ENCODE peak calls at places on chromosomes 5 and 9, in eight cellular contexts. K, Y, A, J, M, T, Q and V are unnamed samples.
A peak's percentile ranks its signal among the peaks of the same experiment; 100 is the strongest.

GRCh38 chr5:163105456-163105855 is 331.9 kb upstream of the CCNG1 start:
- DNase-seq in T (no peak), Q (peak; percentile 10), M (no peak), J (no peak), Y (no peak), K (peak; percentile 5), A (peak; percentile 6), V (no peak)

GRCh38 chr5:140549237-140550144 is 2.0 kb downstream of the EIF4EBP3 start:
- DNase-seq in K (peak; percentile 40), J (no peak), A (peak; percentile 53), Y (no peak), Q (peak; percentile 48), M (peak; percentile 66), T (peak; percentile 59), V (peak; percentile 67)

GRCh38 chr5:58022055-58022454 is 437.8 kb downstream of the PLK2 start:
- DNase-seq in Y (no peak), K (no peak), Q (peak; percentile 37), T (no peak), A (peak; percentile 30), J (no peak), M (peak; percentile 34), V (peak; percentile 29)

GRCh38 chr5:5648694-5649093 is 226.2 kb downstream of the ICE1 start:
- DNase-seq in Y (no peak), A (no peak), T (no peak), K (no peak), Q (no peak), J (no peak), M (no peak), V (no peak)

GRCh38 chr9:72888032-72888431 is 64.8 kb downstream of the ALDH1A1 start:
- DNase-seq in J (no peak), T (no peak), K (no peak), Q (no peak), Y (no peak), M (no peak), A (no peak), V (no peak)

GRCh38 chr9:104826911-104827310 is 63.0 kb downstream of the NIPSNAP3B start:
- DNase-seq in T (no peak), Y (no peak), M (no peak), A (no peak), J (no peak), K (no peak), Q (no peak), V (no peak)

GRCh38 chr9:78559449-78559885 is 262.5 kb downstream of the PSAT1 start:
- DNase-seq in J (no peak), A (no peak), T (no peak), Q (peak; percentile 17), Y (no peak), M (peak; percentile 61), K (peak; percentile 62), V (no peak)

GRCh38 chr9:98708933-98709911 is at the start of gene GABBR2:
- DNase-seq in Y (no peak), A (peak; percentile 25), Q (no peak), K (peak; percentile 5), T (no peak), J (peak; percentile 34), M (no peak), V (no peak)

GRCh38 chr9:99855467-99856176 is 33.9 kb downstream of the NR4A3 start:
- DNase-seq in M (no peak), A (no peak), K (no peak), J (peak; percentile 15), Q (no peak), Y (no peak), T (no peak), V (no peak)

GRCh38 chr5:169627551-169627950 is 9.5 kb upstream of the DOCK2 start:
- DNase-seq in J (no peak), M (no peak), K (no peak), A (no peak), Q (no peak), T (peak; percentile 9), Y (no peak), V (no peak)

GRCh38 chr9:134571326-134571871 is 70.2 kb upstream of the COL5A1 start:
- DNase-seq in K (no peak), Q (no peak), A (peak; percentile 5), M (no peak), Y (no peak), J (no peak), T (no peak), V (peak; percentile 6)

GRCh38 chr5:151733727-151734408 is 24.6 kb downstream of the ATOX1 start:
- DNase-seq in T (no peak), A (no peak), Y (no peak), M (no peak), Q (peak; percentile 86), J (no peak), K (no peak), V (no peak)

GRCh38 chr9:95605826-95606555 is 89.2 kb upstream of the PTCH1 start:
- DNase-seq in M (no peak), K (no peak), T (no peak), A (peak; percentile 59), Y (no peak), Q (no peak), J (peak; percentile 79), V (no peak)

GRCh38 chr5:55187370-55187769 is 14.4 kb upstream of the CDC20B start:
- DNase-seq in K (no peak), Q (no peak), A (peak; percentile 9), Y (no peak), J (peak; percentile 45), T (peak; percentile 60), M (peak; percentile 28), V (no peak)

GRCh38 chr5:60196382-60197113 is 303.0 kb upstream of the PDE4D start:
- DNase-seq in A (peak; percentile 42), J (peak; percentile 51), Y (no peak), M (peak; percentile 81), Q (peak; percentile 98), T (no peak), K (peak; percentile 80), V (peak; percentile 28)

GRCh38 chr9:94812343-94812742 is 85.8 kb downstream of the AOPEP start:
- DNase-seq in Q (peak; percentile 52), A (no peak), M (peak; percentile 75), J (no peak), K (peak; percentile 76), T (no peak), Y (peak; percentile 12), V (no peak)

GRCh38 chr5:42943931-42944631 is 96.0 kb downstream of the ANXA2R start:
- DNase-seq in Q (no peak), J (peak; percentile 71), T (no peak), M (no peak), K (peak; percentile 33), Y (no peak), A (no peak), V (no peak)

GRCh38 chr9:117473293-117473692 is 58.4 kb upstream of the ASTN2 start:
- DNase-seq in M (no peak), K (no peak), Y (no peak), A (no peak), Q (no peak), J (no peak), T (no peak), V (no peak)

GRCh38 chr5:58972301-58972700 is 389.4 kb downstream of the RAB3C start:
- DNase-seq in M (peak; percentile 34), J (no peak), K (peak; percentile 65), A (no peak), Q (peak; percentile 56), T (no peak), Y (no peak), V (no peak)

GRCh38 chr9:134185536-134186011 is 21.2 kb upstream of the RNU6ATAC start:
- DNase-seq in M (no peak), Q (peak; percentile 31), A (no peak), Y (peak; percentile 36), J (peak; percentile 36), T (no peak), K (no peak), V (no peak)

GRCh38 chr5:87944553-87945320 is 323.9 kb downstream of the TMEM161B start:
- DNase-seq in K (no peak), J (peak; percentile 88), Y (no peak), T (no peak), Q (no peak), M (peak; percentile 21), A (no peak), V (no peak)

GRCh38 chr5:37735649-37736347 is 104.0 kb downstream of the GDNF start:
- DNase-seq in M (peak; percentile 77), K (peak; percentile 29), J (no peak), Y (peak; percentile 21), Q (peak; percentile 37), T (no peak), A (no peak), V (no peak)

GRCh38 chr5:50807661-50808060 is 141.2 kb downstream of the PARP8 start:
- DNase-seq in M (peak; percentile 8), Q (peak; percentile 33), T (no peak), K (peak; percentile 66), Y (no peak), A (no peak), J (peak; percentile 39), V (no peak)

GRCh38 chr9:114098021-114098659 is 952 bp downstream of the KIF12 start:
- DNase-seq in J (peak; percentile 72), M (no peak), Q (no peak), K (no peak), A (peak; percentile 84), Y (no peak), T (no peak), V (peak; percentile 46)

GRCh38 chr5:179820127-179820482 is 600 bp upstream of the SQSTM1 start:
- DNase-seq in M (no peak), Q (no peak), Y (no peak), J (no peak), A (no peak), K (no peak), T (no peak), V (no peak)
- H3K4me3 ChIP-seq in M (peak overlapping the region; percentile 97), Q (peak overlapping the region; percentile 72), Y (peak overlapping the region; percentile 87), J (no peak overlapping the region), A (peak overlapping the region; percentile 37), K (peak overlapping the region; percentile 85), T (peak overlapping the region; percentile 96), V (peak overlapping the region; percentile 99)

GRCh38 chr5:132773601-132774355 is 3.3 kb downstream of the SEPTIN8 start:
- DNase-seq in Y (no peak), T (no peak), K (no peak), J (no peak), M (no peak), Q (no peak), A (no peak), V (no peak)
- H3K4me3 ChIP-seq in Y (no peak overlapping the region), T (no peak overlapping the region), K (no peak overlapping the region), J (no peak overlapping the region), M (no peak overlapping the region), Q (no peak overlapping the region), A (no peak overlapping the region), V (no peak overlapping the region)

GRCh38 chr9:37692622-37693221 is 42.0 kb downstream of the FRMPD1 start:
- DNase-seq in Q (no peak), A (no peak), T (peak; percentile 33), K (no peak), M (no peak), J (no peak), Y (no peak), V (no peak)

GRCh38 chr9:37700131-37700530 is 49.4 kb downstream of the FRMPD1 start:
- DNase-seq in Q (no peak), A (no peak), T (no peak), Y (no peak), M (no peak), K (no peak), J (no peak), V (no peak)

GRCh38 chr9:37693265-37693664 is 42.5 kb downstream of the FRMPD1 start:
- DNase-seq in K (peak; percentile 2), J (no peak), A (no peak), T (peak; percentile 37), Q (peak; percentile 43), Y (no peak), M (peak; percentile 17), V (no peak)

GRCh38 chr9:37694355-37694754 is 43.6 kb downstream of the FRMPD1 start:
- DNase-seq in T (peak; percentile 34), Y (no peak), K (no peak), M (no peak), Q (no peak), A (no peak), J (no peak), V (no peak)
- H3K4me3 ChIP-seq in T (no peak overlapping the region), Y (no peak overlapping the region), K (no peak overlapping the region), M (no peak overlapping the region), Q (no peak overlapping the region), A (no peak overlapping the region), J (no peak overlapping the region), V (no peak overlapping the region)

GRCh38 chr5:15645376-15645775 is 145.4 kb downstream of the FBXL7 start:
- DNase-seq in Q (peak; percentile 59), T (no peak), M (peak; percentile 33), K (peak; percentile 45), J (peak; percentile 75), A (no peak), Y (no peak), V (no peak)
- H3K4me3 ChIP-seq in Q (no peak overlapping the region), T (no peak overlapping the region), M (no peak overlapping the region), K (no peak overlapping the region), J (no peak overlapping the region), A (no peak overlapping the region), Y (no peak overlapping the region), V (no peak overlapping the region)